ENCODE peak calls at places on chromosomes 4 and X, in five cellular contexts. One of them, this sample, is unnamed.
A peak's percentile ranks its signal among the peaks of the same experiment; 100 is the strongest.

GRCh38 chrX:19344661-19345060 is 934 bp downstream of the PDHA1 start:
- DNase-seq in NCI-H1048: no peak
- DNase-seq in stimulated activated CD8-positive, alpha-beta memory T cell treated with anti-CD3 and anti-CD28 coated beads, Interleukin-4, amount 100 ng/mL, for 4 hours: no peak
- DNase-seq in AG09319: no peak
- DNase-seq in cardiac septum: no peak
- DNase-seq in this sample: no peak

GRCh38 chrX:16695079-16695676 is 17.3 kb downstream of the CTPS2 start:
- DNase-seq in NCI-H1048: no peak
- DNase-seq in stimulated activated CD8-positive, alpha-beta memory T cell treated with anti-CD3 and anti-CD28 coated beads, Interleukin-4, amount 100 ng/mL, for 4 hours: peak; percentile 21
- DNase-seq in AG09319: no peak
- DNase-seq in cardiac septum: no peak
- DNase-seq in this sample: peak; percentile 73

GRCh38 chr4:77358315-77358928 is 201.4 kb downstream of the CCNG2 start:
- DNase-seq in NCI-H1048: peak; percentile 17
- DNase-seq in stimulated activated CD8-positive, alpha-beta memory T cell treated with anti-CD3 and anti-CD28 coated beads, Interleukin-4, amount 100 ng/mL, for 4 hours: no peak
- DNase-seq in AG09319: no peak
- DNase-seq in cardiac septum: no peak
- DNase-seq in this sample: no peak

GRCh38 chrX:9681422-9681821 is 84.2 kb downstream of the GPR143 start:
- DNase-seq in NCI-H1048: no peak
- DNase-seq in stimulated activated CD8-positive, alpha-beta memory T cell treated with anti-CD3 and anti-CD28 coated beads, Interleukin-4, amount 100 ng/mL, for 4 hours: no peak
- DNase-seq in AG09319: no peak
- DNase-seq in cardiac septum: no peak
- DNase-seq in this sample: no peak

GRCh38 chr4:44145868-44146267 is 302.7 kb downstream of the KCTD8 start:
- DNase-seq in NCI-H1048: no peak
- DNase-seq in stimulated activated CD8-positive, alpha-beta memory T cell treated with anti-CD3 and anti-CD28 coated beads, Interleukin-4, amount 100 ng/mL, for 4 hours: no peak
- DNase-seq in AG09319: no peak
- DNase-seq in cardiac septum: no peak
- DNase-seq in this sample: no peak

GRCh38 chr4:76993787-76994641 is 44.5 kb downstream of the SEPTIN11 start:
- DNase-seq in NCI-H1048: no peak
- DNase-seq in stimulated activated CD8-positive, alpha-beta memory T cell treated with anti-CD3 and anti-CD28 coated beads, Interleukin-4, amount 100 ng/mL, for 4 hours: no peak
- DNase-seq in AG09319: no peak
- DNase-seq in cardiac septum: no peak
- DNase-seq in this sample: no peak

GRCh38 chrX:124217289-124218251 is 114.9 kb upstream of the TEX13D start:
- DNase-seq in NCI-H1048: no peak
- DNase-seq in stimulated activated CD8-positive, alpha-beta memory T cell treated with anti-CD3 and anti-CD28 coated beads, Interleukin-4, amount 100 ng/mL, for 4 hours: peak; percentile 27
- DNase-seq in AG09319: no peak
- DNase-seq in cardiac septum: peak; percentile 76
- DNase-seq in this sample: no peak

GRCh38 chrX:147894332-147894870 is 17.3 kb upstream of the FMR1 start:
- DNase-seq in NCI-H1048: no peak
- DNase-seq in stimulated activated CD8-positive, alpha-beta memory T cell treated with anti-CD3 and anti-CD28 coated beads, Interleukin-4, amount 100 ng/mL, for 4 hours: no peak
- DNase-seq in AG09319: no peak
- DNase-seq in cardiac septum: no peak
- DNase-seq in this sample: no peak